ENCODE peak calls at places on chromosome 15, in eight cellular contexts. P, V, C, I, B, T, Z and W are unnamed samples.

GRCh38 chr15:42011074-42011473 is 9.8 kb downstream of the PLA2G4E start:
- DNase-seq in P (no peak), V (no peak), C (no peak), I (no peak), B (no peak), T (no peak), Z (no peak), W (no peak)

GRCh38 chr15:76996526-76997401 is 1.8 kb downstream of the PSTPIP1 start:
- DNase-seq in P (peak), V (peak), C (no peak), I (no peak), B (peak), T (no peak), Z (no peak), W (no peak)

GRCh38 chr15:52227456-52227855 is 36.3 kb upstream of the GNB5 start:
- DNase-seq in P (peak), V (peak), C (peak), I (peak), B (peak), T (peak), Z (peak), W (peak)

GRCh38 chr15:45714501-45715488 is 80.0 kb downstream of the SQOR start:
- DNase-seq in P (peak), V (peak), C (peak), I (peak), B (peak), T (peak), Z (peak), W (peak)

GRCh38 chr15:82950295-82950694 is 2.2 kb downstream of the HOMER2 start:
- DNase-seq in P (no peak), V (no peak), C (no peak), I (no peak), B (no peak), T (no peak), Z (no peak), W (no peak)

GRCh38 chr15:44710236-44711088 is 661 bp downstream of the PATL2 start:
- DNase-seq in P (peak), V (no peak), C (no peak), I (no peak), B (peak), T (no peak), Z (no peak), W (peak)

GRCh38 chr15:35630570-35630969 is 84.6 kb upstream of the DPH6 start:
- DNase-seq in P (peak), V (peak), C (no peak), I (no peak), B (no peak), T (no peak), Z (no peak), W (peak)

GRCh38 chr15:38874464-38874863 is 309.9 kb upstream of the RASGRP1 start:
- DNase-seq in P (no peak), V (no peak), C (no peak), I (no peak), B (no peak), T (no peak), Z (no peak), W (no peak)

GRCh38 chr15:63551400-63551799 is 45.8 kb upstream of the FBXL22 start:
- DNase-seq in P (peak), V (peak), C (no peak), I (no peak), B (peak), T (no peak), Z (no peak), W (peak)

GRCh38 chr15:31206386-31207174 is 105.1 kb upstream of the TRPM1 start:
- DNase-seq in P (no peak), V (no peak), C (no peak), I (no peak), B (no peak), T (no peak), Z (no peak), W (no peak)

GRCh38 chr15:70327328-70328136 is 229.8 kb upstream of the TLE3 start:
- DNase-seq in P (peak), V (peak), C (no peak), I (no peak), B (peak), T (no peak), Z (peak), W (peak)

GRCh38 chr15:70284438-70285214 is 186.9 kb upstream of the TLE3 start:
- DNase-seq in P (no peak), V (no peak), C (no peak), I (no peak), B (no peak), T (no peak), Z (no peak), W (peak)

GRCh38 chr15:57138260-57138895 is 219.9 kb downstream of the TCF12 start:
- DNase-seq in P (peak), V (peak), C (peak), I (no peak), B (peak), T (no peak), Z (no peak), W (peak)

GRCh38 chr15:61556037-61556648 is 327.0 kb upstream of the RORA start:
- DNase-seq in P (peak), V (peak), C (no peak), I (no peak), B (peak), T (no peak), Z (no peak), W (peak)

GRCh38 chr15:39298563-39298962 is 282.3 kb upstream of the THBS1 start:
- DNase-seq in P (no peak), V (no peak), C (no peak), I (no peak), B (no peak), T (no peak), Z (no peak), W (no peak)

GRCh38 chr15:75725021-75725718 is 12.5 kb upstream of the CSPG4 start:
- DNase-seq in P (no peak), V (no peak), C (no peak), I (no peak), B (no peak), T (no peak), Z (no peak), W (no peak)

GRCh38 chr15:67125589-67126502 is 60.4 kb downstream of the SMAD3 start:
- DNase-seq in P (peak), V (peak), C (no peak), I (peak), B (peak), T (no peak), Z (peak), W (peak)

GRCh38 chr15:33766329-33766728 is 202.0 kb upstream of the CHRM5 start:
- DNase-seq in P (peak), V (no peak), C (no peak), I (no peak), B (no peak), T (no peak), Z (no peak), W (peak)

GRCh38 chr15:35740761-35741160 is 194.8 kb upstream of the DPH6 start:
- DNase-seq in P (peak), V (no peak), C (no peak), I (no peak), B (peak), T (no peak), Z (no peak), W (peak)